ENCODE peak calls at places on chromosomes 11 and 22, in six cellular contexts. Q, V, P, W, S and N are unnamed samples.

GRCh38 chr11:74069146-74070046 is 60.5 kb upstream of the UCP3 start:
- DNase-seq in Q (no peak), V (no peak), P (no peak), W (no peak), S (no peak), N (no peak)

GRCh38 chr11:101470881-101471535 is 112.8 kb downstream of the TRPC6 start:
- DNase-seq in Q (no peak), V (peak), P (no peak), W (no peak), S (no peak), N (no peak)

GRCh38 chr22:21026783-21027692 is 5.3 kb downstream of the SLC7A4 start:
- DNase-seq in Q (no peak), V (no peak), P (no peak), W (no peak), S (no peak), N (no peak)

GRCh38 chr11:69344570-69345145 is 50.7 kb downstream of the MYEOV start:
- DNase-seq in Q (no peak), V (no peak), P (no peak), W (no peak), S (no peak), N (no peak)

GRCh38 chr22:41966607-41967240 is 2.5 kb upstream of the SEPTIN3 start:
- DNase-seq in Q (peak), V (peak), P (peak), W (peak), S (no peak), N (peak)

GRCh38 chr11:13364388-13364787 is 86.8 kb downstream of the BMAL1 start:
- DNase-seq in Q (no peak), V (no peak), P (no peak), W (no peak), S (no peak), N (no peak)

GRCh38 chr22:47586038-47586437 is 823.6 kb downstream of the TBC1D22A start:
- DNase-seq in Q (no peak), V (no peak), P (no peak), W (no peak), S (no peak), N (no peak)

GRCh38 chr22:46011627-46012181 is 34.7 kb upstream of the WNT7B start:
- DNase-seq in Q (peak), V (no peak), P (no peak), W (no peak), S (no peak), N (no peak)

GRCh38 chr22:17303441-17303839 is 65.8 kb upstream of the CECR2 start:
- DNase-seq in Q (no peak), V (no peak), P (no peak), W (no peak), S (no peak), N (no peak)

GRCh38 chr11:11691296-11692141 is 69.7 kb upstream of the GALNT18 start:
- DNase-seq in Q (no peak), V (no peak), P (no peak), W (no peak), S (peak), N (no peak)

GRCh38 chr22:31509041-31509440 is 12.7 kb downstream of the SFI1 start:
- DNase-seq in Q (no peak), V (no peak), P (no peak), W (no peak), S (no peak), N (no peak)

GRCh38 chr11:67561971-67562560 is 21.5 kb upstream of the GSTP1 start:
- DNase-seq in Q (no peak), V (no peak), P (no peak), W (no peak), S (no peak), N (peak)

GRCh38 chr11:26931248-26931631 is 62.7 kb upstream of the FIBIN start:
- DNase-seq in Q (no peak), V (no peak), P (no peak), W (no peak), S (no peak), N (no peak)

GRCh38 chr11:131609317-131609716 is 238.9 kb downstream of the NTM start:
- DNase-seq in Q (no peak), V (no peak), P (no peak), W (no peak), S (no peak), N (no peak)

GRCh38 chr11:78821371-78822306 is 247.0 kb upstream of the NARS2 start:
- DNase-seq in Q (no peak), V (no peak), P (no peak), W (no peak), S (no peak), N (no peak)

GRCh38 chr11:45828996-45829395 is 18.3 kb upstream of the CRY2 start:
- DNase-seq in Q (no peak), V (no peak), P (no peak), W (no peak), S (no peak), N (no peak)

GRCh38 chr11:92528051-92528450 is 303.4 kb downstream of the FAT3 start:
- DNase-seq in Q (no peak), V (no peak), P (no peak), W (no peak), S (no peak), N (no peak)

GRCh38 chr22:29041408-29041807 is 20.2 kb downstream of the C22orf31 start:
- DNase-seq in Q (no peak), V (no peak), P (no peak), W (no peak), S (no peak), N (no peak)

GRCh38 chr11:128779036-128779435 is 85.2 kb downstream of the FLI1 start:
- DNase-seq in Q (no peak), V (no peak), P (no peak), W (no peak), S (no peak), N (no peak)

GRCh38 chr11:78647266-78647915 is 72.7 kb upstream of the NARS2 start:
- DNase-seq in Q (peak), V (no peak), P (no peak), W (no peak), S (no peak), N (no peak)

GRCh38 chr11:931385-931784 is 5.7 kb downstream of the AP2A2 start:
- DNase-seq in Q (no peak), V (no peak), P (no peak), W (no peak), S (no peak), N (no peak)

GRCh38 chr11:63873381-63873780 is 34.5 kb downstream of the MARK2 start:
- DNase-seq in Q (no peak), V (no peak), P (no peak), W (no peak), S (no peak), N (no peak)

GRCh38 chr11:8584511-8584910 is 9.5 kb downstream of the STK33 start:
- DNase-seq in Q (no peak), V (peak), P (no peak), W (no peak), S (no peak), N (no peak)

GRCh38 chr22:46509416-46510089 is 27.9 kb downstream of the CELSR1 start:
- DNase-seq in Q (no peak), V (no peak), P (no peak), W (no peak), S (no peak), N (no peak)

GRCh38 chr11:92812841-92813240 is 156.6 kb upstream of the MTNR1B start:
- DNase-seq in Q (no peak), V (no peak), P (no peak), W (no peak), S (no peak), N (no peak)

GRCh38 chr11:116787436-116787785 is 412 bp downstream of the ZPR1 start:
- DNase-seq in Q (no peak), V (no peak), P (no peak), W (no peak), S (no peak), N (no peak)

GRCh38 chr11:34637303-34637702 is 16.4 kb downstream of the EHF start:
- DNase-seq in Q (no peak), V (no peak), P (no peak), W (no peak), S (no peak), N (no peak)

GRCh38 chr22:37259540-37260029 is 15.5 kb upstream of the RAC2 start:
- DNase-seq in Q (peak), V (no peak), P (peak), W (peak), S (no peak), N (no peak)

GRCh38 chr11:61769169-61769920 is 16.9 kb downstream of the MYRF start:
- DNase-seq in Q (no peak), V (peak), P (peak), W (no peak), S (no peak), N (no peak)

GRCh38 chr11:79198898-79199250 is 242.0 kb downstream of the TENM4 start:
- DNase-seq in Q (no peak), V (no peak), P (no peak), W (no peak), S (no peak), N (no peak)

GRCh38 chr11:114297806-114298700 is 1.9 kb downstream of the NNMT start:
- DNase-seq in Q (no peak), V (no peak), P (no peak), W (peak), S (no peak), N (no peak)

GRCh38 chr11:114295676-114296081 is 520 bp upstream of the NNMT start:
- DNase-seq in Q (no peak), V (no peak), P (no peak), W (no peak), S (no peak), N (no peak)

GRCh38 chr11:114298701-114299090 is 2.5 kb downstream of the NNMT start:
- DNase-seq in Q (no peak), V (no peak), P (no peak), W (no peak), S (no peak), N (no peak)

GRCh38 chr11:114296979-114297372 is 777 bp downstream of the NNMT start:
- DNase-seq in Q (no peak), V (no peak), P (no peak), W (no peak), S (no peak), N (no peak)

GRCh38 chr11:114296190-114296978 is at the start of gene NNMT:
- DNase-seq in Q (no peak), V (no peak), P (no peak), W (no peak), S (no peak), N (no peak)
- TF ChIP-seq EP300 in Q (peak), V (no peak), P (peak), W (no peak), S (no peak), N (no peak)

GRCh38 chr22:49031746-49032330 is 795.8 kb downstream of the BRD1 start:
- DNase-seq in Q (no peak), V (no peak), P (no peak), W (no peak), S (no peak), N (no peak)
- TF ChIP-seq RFX5 in Q (no peak), V (no peak), P (no peak), W (no peak), S (no peak), N (no peak)

GRCh38 chr11:32307449-32307848 is 127.9 kb downstream of the WT1 start:
- DNase-seq in Q (no peak), V (no peak), P (no peak), W (no peak), S (no peak), N (no peak)
- TF ChIP-seq EP300 in Q (no peak), V (no peak), P (no peak), W (no peak), S (no peak), N (no peak)

GRCh38 chr11:16777576-16777975 is 39.1 kb downstream of the C11orf58 start:
- DNase-seq in Q (no peak), V (no peak), P (no peak), W (no peak), S (no peak), N (no peak)

GRCh38 chr11:16778286-16778685 is 39.8 kb downstream of the C11orf58 start:
- DNase-seq in Q (no peak), V (no peak), P (no peak), W (no peak), S (no peak), N (no peak)

GRCh38 chr11:16775604-16776283 is 37.3 kb downstream of the C11orf58 start:
- DNase-seq in Q (no peak), V (no peak), P (no peak), W (no peak), S (no peak), N (no peak)

GRCh38 chr11:16774920-16775603 is 36.6 kb downstream of the C11orf58 start:
- DNase-seq in Q (no peak), V (peak), P (no peak), W (no peak), S (no peak), N (no peak)

GRCh38 chr11:16776716-16777115 is 38.3 kb downstream of the C11orf58 start:
- DNase-seq in Q (no peak), V (no peak), P (no peak), W (no peak), S (no peak), N (no peak)
- TF ChIP-seq RFX5 in Q (no peak), V (no peak), P (no peak), W (no peak), S (no peak), N (no peak)

GRCh38 chr11:2665747-2666710 is 33.8 kb downstream of the KCNQ1OT1 start:
- DNase-seq in Q (no peak), V (no peak), P (no peak), W (no peak), S (no peak), N (no peak)
- TF ChIP-seq EP300 in Q (no peak), V (no peak), P (no peak), W (no peak), S (no peak), N (no peak)

GRCh38 chr11:113179181-113179701 is 135.1 kb upstream of the TTC12 start:
- DNase-seq in Q (no peak), V (no peak), P (no peak), W (no peak), S (no peak), N (no peak)
- TF ChIP-seq RFX5 in Q (no peak), V (no peak), P (no peak), W (no peak), S (no peak), N (no peak)